ENCODE peak calls at places on chromosomes 13 and 19, in five cellular contexts. L is tibial nerve; S is activated CD4-positive, CD25-positive, alpha-beta regulatory T cell; Y is left colon; M is NCI-H2029. K is an unnamed sample.

GRCh38 chr19:47067215-47067847 is 18.9 kb upstream of the TMEM160 start:
- DNase-seq in L (no peak), S (no peak), Y (no peak), M (no peak), K (no peak)

GRCh38 chr13:35926859-35927530 is 204.2 kb downstream of the DCLK1 start:
- DNase-seq in L (peak; percentile 59), S (no peak), Y (no peak), M (no peak), K (no peak)

GRCh38 chr13:113433391-113433916 is 19.8 kb downstream of the ADPRHL1 start:
- DNase-seq in L (no peak), S (no peak), Y (no peak), M (no peak), K (no peak)

GRCh38 chr13:27354379-27354778 is 70.0 kb upstream of the GTF3A start:
- DNase-seq in L (no peak), S (no peak), Y (no peak), M (no peak), K (no peak)

GRCh38 chr13:43787998-43788397 is 1.2 kb upstream of the ENOX1 start:
- DNase-seq in L (peak; percentile 16), S (no peak), Y (no peak), M (no peak), K (no peak)

GRCh38 chr19:6767081-6767356 is 216 bp downstream of the SH2D3A start:
- DNase-seq in L (no peak), S (no peak), Y (no peak), M (peak; percentile 45), K (no peak)

GRCh38 chr13:113902536-113902935 is 38.7 kb upstream of the GAS6 start:
- DNase-seq in L (no peak), S (no peak), Y (no peak), M (no peak), K (no peak)

GRCh38 chr19:10193666-10194499 is 870 bp downstream of the DNMT1 start:
- DNase-seq in L (peak; percentile 9), S (peak; percentile 20), Y (no peak), M (no peak), K (peak; percentile 81)

GRCh38 chr13:73262862-73263627 is 204.2 kb downstream of the KLF5 start:
- DNase-seq in L (no peak), S (no peak), Y (no peak), M (no peak), K (no peak)

GRCh38 chr13:41268764-41269163 is 5.4 kb upstream of the MTRF1 start:
- DNase-seq in L (no peak), S (no peak), Y (no peak), M (no peak), K (no peak)

GRCh38 chr19:5452594-5453565 is 2.3 kb upstream of the ZNRF4 start:
- DNase-seq in L (no peak), S (no peak), Y (no peak), M (no peak), K (no peak)

GRCh38 chr13:38415233-38415632 is 65.6 kb downstream of the UFM1 start:
- DNase-seq in L (no peak), S (no peak), Y (no peak), M (no peak), K (no peak)

GRCh38 chr13:44237276-44237767 is 136.3 kb upstream of the SERP2 start:
- DNase-seq in L (peak; percentile 84), S (no peak), Y (no peak), M (no peak), K (peak; percentile 40)

GRCh38 chr13:99860736-99861135 is 110.8 kb downstream of the ZIC5 start:
- DNase-seq in L (no peak), S (no peak), Y (no peak), M (no peak), K (no peak)

GRCh38 chr13:33838567-33839131 is 20.7 kb downstream of the RFC3 start:
- DNase-seq in L (peak; percentile 11), S (no peak), Y (no peak), M (no peak), K (no peak)

GRCh38 chr13:53782400-53783030 is 753.9 kb downstream of the OLFM4 start:
- DNase-seq in L (peak; percentile 21), S (no peak), Y (peak; percentile 7), M (peak; percentile 29), K (peak; percentile 6)

GRCh38 chr13:42276683-42277082 is 4.7 kb downstream of the AKAP11 start:
- DNase-seq in L (no peak), S (no peak), Y (no peak), M (no peak), K (no peak)

GRCh38 chr13:71870036-71870435 is 3.0 kb upstream of the DACH1 start:
- DNase-seq in L (no peak), S (no peak), Y (no peak), M (no peak), K (no peak)

GRCh38 chr13:40769970-40770369 is 1.0 kb downstream of the MRPS31 start:
- DNase-seq in L (no peak), S (no peak), Y (no peak), M (no peak), K (no peak)

GRCh38 chr19:44747739-44748425 is 626 bp upstream of the BCL3 start:
- DNase-seq in L (peak; percentile 52), S (no peak), Y (peak; percentile 82), M (peak; percentile 53), K (peak; percentile 79)

GRCh38 chr13:99386911-99387788 is 80.0 kb upstream of the GPR183 start:
- DNase-seq in L (peak; percentile 46), S (peak; percentile 69), Y (peak; percentile 85), M (no peak), K (peak; percentile 21)

GRCh38 chr19:28878862-28879566 is 333.9 kb downstream of the UQCRFS1 start:
- DNase-seq in L (peak; percentile 59), S (peak; percentile 12), Y (peak; percentile 74), M (peak; percentile 72), K (peak; percentile 35)

GRCh38 chr13:24500977-24501376 is 11.6 kb downstream of the PARP4 start:
- DNase-seq in L (no peak), S (no peak), Y (no peak), M (no peak), K (peak; percentile 26)

GRCh38 chr13:45548281-45548680 is 67.3 kb downstream of the ERICH6B start:
- DNase-seq in L (no peak), S (no peak), Y (no peak), M (no peak), K (no peak)

GRCh38 chr19:13884726-13885591 is 8.0 kb downstream of the NANOS3 start:
- DNase-seq in L (no peak), S (no peak), Y (peak; percentile 69), M (peak; percentile 32), K (no peak)

GRCh38 chr13:24670927-24671326 is 9.3 kb upstream of the ATP12A start:
- DNase-seq in L (no peak), S (no peak), Y (peak; percentile 58), M (no peak), K (peak; percentile 33)

GRCh38 chr13:113860051-113860471 is 3.8 kb downstream of the GAS6 start:
- DNase-seq in L (no peak), S (no peak), Y (peak; percentile 74), M (no peak), K (no peak)

GRCh38 chr19:55482128-55482961 is 2.6 kb upstream of the NAT14 start:
- DNase-seq in L (no peak), S (no peak), Y (no peak), M (no peak), K (no peak)

GRCh38 chr13:111484959-111485358 is 164.5 kb downstream of the TEX29 start:
- DNase-seq in L (no peak), S (no peak), Y (no peak), M (no peak), K (no peak)

GRCh38 chr13:61010358-61010757 is 405.3 kb downstream of the PCDH20 start:
- DNase-seq in L (no peak), S (no peak), Y (no peak), M (no peak), K (no peak)

GRCh38 chr13:30002577-30002976 is 152.2 kb upstream of the UBL3 start:
- DNase-seq in L (no peak), S (no peak), Y (no peak), M (no peak), K (no peak)

GRCh38 chr19:7460562-7460966 is 28.3 kb downstream of the PEX11G start:
- DNase-seq in L (no peak), S (no peak), Y (no peak), M (no peak), K (peak; percentile 39)